ENCODE peak calls at places on chromosomes 16 and 17, in eight cellular contexts. D is esophagus muscularis mucosa, V is mammary epithelial cell, F is OCI-LY7, Q is Peyer's patch, R is stomach, S is substantia nigra, L is tibial nerve. E is an unnamed sample.

GRCh38 chr16:4315185-4316102 is at the start of gene GLIS2:
- DNase-seq in F (peak), S (peak), L (peak), D (no peak), V (peak), Q (peak), R (peak), E (peak)

GRCh38 chr17:17156107-17156506 is 50.0 kb downstream of the PLD6 start:
- DNase-seq in S (no peak), D (no peak), R (no peak), F (no peak), V (peak), Q (no peak), L (no peak), E (no peak)

GRCh38 chr17:82536220-82537201 is 17.0 kb downstream of the FOXK2 start:
- DNase-seq in Q (no peak), F (no peak), L (peak), S (no peak), R (peak), V (peak), D (no peak), E (no peak)

GRCh38 chr17:22514315-22514714 is 822.0 kb downstream of the KCNJ18 start:
- DNase-seq in L (no peak), F (no peak), R (no peak), V (no peak), S (no peak), Q (no peak), D (no peak), E (no peak)

GRCh38 chr16:77450790-77451487 is 16.1 kb upstream of the ADAMTS18 start:
- DNase-seq in D (peak), L (no peak), V (no peak), R (no peak), S (no peak), Q (no peak), F (no peak), E (no peak)

GRCh38 chr16:17591655-17592405 is 121.1 kb upstream of the XYLT1 start:
- DNase-seq in D (peak), Q (no peak), V (peak), R (no peak), L (no peak), S (no peak), F (no peak), E (no peak)

GRCh38 chr16:58501242-58502131 is 1.5 kb downstream of the NDRG4 start:
- DNase-seq in L (no peak), V (no peak), R (peak), S (no peak), F (peak), Q (peak), D (no peak), E (peak)

GRCh38 chr16:74862743-74863244 is 88.2 kb upstream of the FA2H start:
- DNase-seq in S (no peak), F (peak), V (peak), R (no peak), Q (peak), D (no peak), L (no peak), E (no peak)

GRCh38 chr17:3798273-3799180 is 2.5 kb downstream of the ITGAE start:
- DNase-seq in D (no peak), Q (peak), V (no peak), R (no peak), F (no peak), L (no peak), S (no peak), E (no peak)

GRCh38 chr17:64259922-64260321 is 3.1 kb downstream of the TEX2 start:
- DNase-seq in Q (no peak), D (no peak), V (peak), F (no peak), R (no peak), S (no peak), L (no peak), E (no peak)

GRCh38 chr17:44785921-44786320 is 27.1 kb downstream of the ADAM11 start:
- DNase-seq in V (no peak), R (no peak), L (no peak), F (no peak), Q (peak), S (no peak), D (no peak), E (no peak)

GRCh38 chr17:17824119-17824779 is 12.5 kb downstream of the SREBF1 start:
- DNase-seq in V (no peak), R (no peak), S (no peak), F (peak), D (no peak), Q (no peak), L (no peak), E (no peak)

GRCh38 chr16:65731840-65732239 is 610.0 kb upstream of the CDH11 start:
- DNase-seq in V (peak), F (no peak), D (no peak), L (no peak), R (no peak), S (no peak), Q (no peak), E (no peak)

GRCh38 chr16:3668626-3669025 is 14.1 kb downstream of the DNASE1 start:
- DNase-seq in R (no peak), L (no peak), F (no peak), V (no peak), D (no peak), Q (no peak), S (no peak), E (no peak)

GRCh38 chr16:13902052-13902451 is 17.9 kb upstream of the ERCC4 start:
- DNase-seq in Q (no peak), R (no peak), F (no peak), D (peak), V (no peak), L (no peak), S (no peak), E (no peak)

GRCh38 chr16:46974352-46974751 is 878 bp upstream of the DNAJA2 start:
- DNase-seq in Q (no peak), S (no peak), V (no peak), L (no peak), F (peak), D (no peak), R (no peak), E (no peak)

GRCh38 chr17:57572062-57572461 is 173.0 kb downstream of the CCDC182 start:
- DNase-seq in Q (no peak), L (no peak), S (no peak), V (no peak), R (no peak), F (no peak), D (no peak), E (no peak)

GRCh38 chr17:58364270-58364942 is 12.4 kb upstream of the SUPT4H1 start:
- DNase-seq in F (no peak), L (no peak), V (peak), D (no peak), R (peak), Q (peak), S (no peak), E (no peak)

GRCh38 chr17:6187836-6188235 is 117.7 kb downstream of the WSCD1 start:
- DNase-seq in S (no peak), Q (no peak), V (peak), D (no peak), F (no peak), L (no peak), R (no peak), E (no peak)

GRCh38 chr16:50394215-50394802 is 25.5 kb upstream of the BRD7 start:
- DNase-seq in L (no peak), Q (no peak), S (no peak), R (no peak), D (peak), F (peak), V (no peak), E (no peak)

GRCh38 chr16:69937465-69937951 is 13.6 kb upstream of the CLEC18A start:
- DNase-seq in V (no peak), D (no peak), F (no peak), Q (no peak), L (no peak), R (no peak), S (no peak), E (peak)

GRCh38 chr16:16063685-16064084 is 114.3 kb downstream of the ABCC1 start:
- DNase-seq in D (no peak), V (no peak), F (no peak), R (no peak), S (no peak), Q (no peak), L (no peak), E (no peak)

GRCh38 chr17:63542942-63543821 is 7.1 kb upstream of the DCAF7 start:
- DNase-seq in L (no peak), R (peak), V (no peak), S (no peak), F (no peak), Q (peak), D (no peak), E (no peak)

GRCh38 chr16:69107311-69107962 is 2.0 kb downstream of the HAS3 start:
- DNase-seq in L (no peak), S (no peak), F (no peak), R (peak), V (peak), D (no peak), Q (peak), E (no peak)

GRCh38 chr17:72134560-72135399 is 14.0 kb downstream of the SOX9 start:
- DNase-seq in V (no peak), L (no peak), Q (no peak), R (no peak), D (no peak), F (no peak), S (no peak), E (no peak)

GRCh38 chr17:41771389-41772206 is 14.9 kb downstream of the JUP start:
- DNase-seq in R (no peak), D (no peak), Q (no peak), L (no peak), F (peak), S (no peak), V (no peak), E (no peak)

GRCh38 chr17:41768682-41769288 is 17.7 kb downstream of the JUP start:
- DNase-seq in F (no peak), D (no peak), V (no peak), S (no peak), L (no peak), Q (no peak), R (no peak), E (no peak)

GRCh38 chr17:41772218-41772585 is 14.3 kb downstream of the JUP start:
- DNase-seq in D (no peak), F (no peak), L (no peak), V (peak), S (no peak), Q (peak), R (peak), E (no peak)

GRCh38 chr17:41769346-41769862 is 17.1 kb downstream of the JUP start:
- DNase-seq in S (no peak), D (no peak), V (no peak), F (no peak), L (no peak), Q (no peak), R (no peak), E (no peak)

DNA sequence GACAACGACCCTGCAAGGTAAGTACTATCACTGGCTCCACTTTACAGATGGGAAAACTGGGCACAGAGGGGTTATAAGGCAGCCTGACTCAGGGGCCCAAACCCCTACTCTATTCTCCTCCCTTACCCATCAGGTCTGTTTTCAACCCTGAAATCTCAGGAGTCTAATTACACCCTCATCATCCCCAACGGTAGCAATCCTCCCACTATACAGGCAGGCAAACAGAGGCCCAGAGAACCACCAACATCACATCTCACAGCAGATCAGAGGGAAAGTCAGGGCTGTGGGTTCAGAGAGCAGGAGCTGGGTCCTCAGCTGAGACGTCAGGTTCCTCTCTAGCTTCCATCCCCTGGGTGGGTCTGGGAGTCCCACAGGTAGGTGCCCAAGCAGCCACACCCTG is 16.5 kb downstream of the JUP start:
- DNase-seq in F (no peak), V (no peak), L (no peak), D (no peak), R (no peak), Q (no peak), S (no peak), E (no peak)
- H3K27ac ChIP-seq in F (no peak), V (no peak), L (no peak), D (no peak), R (no peak), Q (peak), S (no peak), E (no peak)

GRCh38 chr17:42135151-42135550 is 12.5 kb downstream of the HSPB9 start:
- DNase-seq in Q (no peak), F (no peak), R (no peak), L (no peak), V (no peak), S (no peak), D (no peak), E (no peak)

GRCh38 chr17:42132941-42133340 is 10.3 kb downstream of the HSPB9 start:
- DNase-seq in R (peak), L (no peak), F (no peak), V (peak), Q (peak), S (peak), D (no peak), E (peak)

GRCh38 chr17:42131971-42132370 is 9.4 kb downstream of the HSPB9 start:
- DNase-seq in V (no peak), R (no peak), F (no peak), Q (no peak), L (no peak), S (no peak), D (no peak), E (no peak)

GRCh38 chr17:42135664-42136653 is 13.4 kb downstream of the HSPB9 start:
- DNase-seq in V (peak), Q (peak), F (peak), S (no peak), D (no peak), L (no peak), R (peak), E (no peak)

DNA sequence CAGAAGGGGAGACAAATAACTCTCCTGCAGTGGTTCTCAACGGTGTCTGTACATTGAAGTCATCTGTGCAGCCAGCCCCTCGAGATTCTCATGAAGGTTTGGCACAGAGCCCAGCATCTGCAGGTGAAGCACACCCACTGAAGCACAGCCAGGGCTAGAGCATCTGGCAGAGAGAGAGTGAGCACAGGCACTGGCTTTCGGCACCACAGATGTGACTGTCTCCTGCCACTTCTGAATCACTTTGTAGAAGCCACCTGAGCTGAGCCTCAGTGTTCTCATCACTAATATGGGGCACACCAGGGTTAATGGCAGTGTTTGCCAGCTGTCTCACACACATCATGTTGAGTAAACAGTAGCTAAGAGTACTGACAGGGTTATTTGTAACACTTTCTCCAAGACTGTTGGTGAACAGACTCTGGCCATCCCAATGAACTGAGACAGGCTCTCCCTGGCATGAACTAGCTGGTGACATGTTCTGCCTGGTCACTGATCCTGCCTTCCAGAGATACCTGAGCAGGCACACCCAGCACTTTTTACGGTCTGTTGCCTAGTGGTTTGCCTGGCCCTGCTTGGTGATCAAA is 10.9 kb downstream of the HSPB9 start:
- DNase-seq in D (no peak), R (no peak), Q (peak), V (peak), S (no peak), F (peak), L (no peak), E (no peak)
- H3K27ac ChIP-seq in D (peak), R (peak), Q (peak), V (no peak), S (peak), F (peak), L (no peak), E (peak)

DNA sequence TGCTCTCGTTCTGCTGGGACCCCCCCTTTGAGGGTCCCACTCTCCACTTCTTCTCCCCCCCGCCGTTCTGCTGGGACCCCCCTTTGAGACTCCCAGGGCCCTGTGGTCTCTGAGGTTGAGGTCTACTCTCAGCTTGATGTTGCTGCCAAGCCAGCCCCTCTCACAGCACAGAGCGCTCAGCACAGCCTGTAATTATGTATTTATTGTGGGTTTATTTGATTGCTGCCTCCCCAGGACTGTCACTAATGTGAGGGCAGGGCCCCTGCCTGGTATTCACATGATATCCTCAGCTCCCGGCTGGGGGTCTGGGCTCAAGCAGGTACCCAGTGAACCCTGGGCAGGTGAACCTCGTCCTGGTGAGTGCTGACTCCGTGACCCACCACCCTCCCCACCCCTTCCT is 35.4 kb downstream of the ACTG1 start:
- DNase-seq in L (no peak), R (no peak), S (no peak), F (no peak), V (no peak), Q (no peak), D (no peak), E (no peak)
- H3K27ac ChIP-seq in L (no peak), R (no peak), S (no peak), F (no peak), V (no peak), Q (no peak), D (no peak), E (no peak)

GRCh38 chr17:77129568-77130301 is 11.0 kb upstream of the SEC14L1 start:
- DNase-seq in L (no peak), S (no peak), R (no peak), D (no peak), V (no peak), F (no peak), Q (no peak), E (no peak)

GRCh38 chr17:77133087-77133633 is 7.6 kb upstream of the SEC14L1 start:
- DNase-seq in F (no peak), V (no peak), L (no peak), R (no peak), D (no peak), S (no peak), Q (no peak), E (no peak)

GRCh38 chr17:77132411-77133086 is 8.2 kb upstream of the SEC14L1 start:
- DNase-seq in Q (no peak), F (no peak), V (peak), R (no peak), S (no peak), D (no peak), L (no peak), E (no peak)

GRCh38 chr17:77130521-77130920 is 10.2 kb upstream of the SEC14L1 start:
- DNase-seq in V (no peak), R (no peak), D (no peak), L (no peak), F (no peak), S (no peak), Q (no peak), E (no peak)

DNA sequence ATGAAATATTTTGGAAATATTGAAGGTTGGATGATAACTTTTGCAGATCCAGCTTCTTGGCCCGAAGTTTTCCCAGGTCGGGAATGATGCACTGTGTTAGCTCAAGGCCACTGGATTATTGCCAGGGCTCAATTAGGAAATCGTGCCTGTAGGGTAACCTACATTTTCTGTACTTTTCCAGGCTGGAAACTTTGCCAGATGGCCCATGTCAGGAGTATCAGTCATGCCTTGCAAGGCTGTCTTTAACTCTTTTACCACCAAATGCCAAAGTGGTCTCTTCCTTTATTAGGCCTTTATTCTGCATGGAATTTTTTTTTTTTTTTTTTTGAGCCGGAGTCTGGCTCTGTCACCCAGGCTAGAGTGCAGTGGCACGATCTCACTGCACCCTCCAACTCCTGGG is 8.8 kb upstream of the SEC14L1 start:
- DNase-seq in D (no peak), L (no peak), F (no peak), S (no peak), V (peak), Q (no peak), R (peak), E (no peak)
- H3K27ac ChIP-seq in D (no peak), L (no peak), F (no peak), S (no peak), V (peak), Q (no peak), R (no peak), E (no peak)

GRCh38 chr17:7748098-7748775 is 30.7 kb downstream of the DNAH2 start:
- DNase-seq in Q (no peak), D (no peak), V (no peak), S (no peak), F (no peak), L (no peak), R (no peak), E (no peak)
- H3K27ac ChIP-seq in Q (no peak), D (no peak), V (no peak), S (no peak), F (no peak), L (no peak), R (no peak), E (no peak)

GRCh38 chr17:42126836-42127235 is 4.2 kb downstream of the HSPB9 start:
- DNase-seq in F (no peak), D (no peak), L (no peak), V (no peak), Q (no peak), R (peak), S (no peak), E (no peak)

GRCh38 chr17:42127414-42127813 is 4.8 kb downstream of the HSPB9 start:
- DNase-seq in V (no peak), F (no peak), R (no peak), S (no peak), Q (no peak), L (no peak), D (no peak), E (no peak)

GRCh38 chr17:42129109-42129837 is 6.7 kb downstream of the HSPB9 start:
- DNase-seq in R (no peak), L (no peak), S (no peak), D (no peak), F (no peak), V (no peak), Q (peak), E (no peak)

GRCh38 chr17:42130310-42130936 is 7.8 kb downstream of the HSPB9 start:
- DNase-seq in V (no peak), S (no peak), R (no peak), F (no peak), D (no peak), Q (no peak), L (no peak), E (no peak)

GRCh38 chr17:42131232-42131631 is 8.6 kb downstream of the HSPB9 start:
- DNase-seq in R (no peak), L (no peak), V (no peak), D (no peak), F (no peak), Q (no peak), S (no peak), E (no peak)
- H3K27ac ChIP-seq in R (no peak), L (no peak), V (no peak), D (peak), F (peak), Q (peak), S (peak), E (peak)

E was measured in caudate nucleus.